ENCODE peak calls at places on chromosomes 11 and 22, in seven cellular contexts. U, J, M, L, Q, F and D are unnamed samples.

GRCh38 chr11:108708173-108708572 is 43.3 kb downstream of the DDX10 start:
- DNase-seq in U (no peak), J (no peak), M (no peak), L (no peak), Q (no peak), F (no peak), D (no peak)

GRCh38 chr11:4211991-4212390 is 117.4 kb downstream of the RRM1 start:
- DNase-seq in U (no peak), J (no peak), M (no peak), L (no peak), Q (no peak), F (no peak), D (no peak)

GRCh38 chr11:69567951-69568808 is 72.8 kb upstream of the CCND1 start:
- DNase-seq in U (no peak), J (no peak), M (no peak), L (no peak), Q (no peak), F (no peak), D (no peak)

GRCh38 chr11:110778351-110778750 is 66.1 kb upstream of the ARHGAP20 start:
- DNase-seq in U (no peak), J (no peak), M (no peak), L (no peak), Q (no peak), F (no peak), D (no peak)

GRCh38 chr22:17077255-17077654 is 7.5 kb upstream of the IL17RA start:
- DNase-seq in U (no peak), J (no peak), M (no peak), L (no peak), Q (no peak), F (no peak), D (no peak)

GRCh38 chr11:3207530-3208189 is 11.0 kb downstream of the MRGPRG start:
- DNase-seq in U (no peak), J (no peak), M (no peak), L (no peak), Q (no peak), F (no peak), D (no peak)

GRCh38 chr11:128802358-128802981 is 64.6 kb downstream of the KCNJ1 start:
- DNase-seq in U (peak), J (no peak), M (no peak), L (no peak), Q (no peak), F (no peak), D (peak)

GRCh38 chr22:22945195-22945594 is 57.6 kb downstream of the IGLL5 start:
- DNase-seq in U (no peak), J (no peak), M (no peak), L (no peak), Q (no peak), F (no peak), D (no peak)

GRCh38 chr22:37281195-37281594 is 1.1 kb upstream of the CYTH4 start:
- DNase-seq in U (no peak), J (no peak), M (no peak), L (no peak), Q (no peak), F (no peak), D (no peak)

GRCh38 chr22:42316988-42317387 is 46.5 kb upstream of the TCF20 start:
- DNase-seq in U (no peak), J (peak), M (peak), L (no peak), Q (no peak), F (no peak), D (peak)

GRCh38 chr11:93963072-93963471 is 58.1 kb upstream of the HEPHL1 start:
- DNase-seq in U (no peak), J (no peak), M (no peak), L (no peak), Q (no peak), F (no peak), D (no peak)

GRCh38 chr11:17822021-17822781 is 87.6 kb downstream of the KCNC1 start:
- DNase-seq in U (no peak), J (no peak), M (no peak), L (peak), Q (no peak), F (no peak), D (peak)

GRCh38 chr22:24189249-24190158 is 8.2 kb downstream of the SUSD2 start:
- DNase-seq in U (no peak), J (peak), M (peak), L (peak), Q (no peak), F (peak), D (peak)

GRCh38 chr22:30307026-30307574 is 17.8 kb upstream of the CASTOR1 start:
- DNase-seq in U (no peak), J (no peak), M (no peak), L (no peak), Q (no peak), F (no peak), D (no peak)